ENCODE peak calls at places on chromosomes 6 and 20, in four cellular contexts. One of them, this sample, is unnamed.

GRCh38 chr6:38508286-38508685 is 131.4 kb downstream of the BTBD9 start:
- DNase-seq in heart right ventricle: no peak
- DNase-seq in upper lobe of right lung: no peak
- DNase-seq in mesendoderm: no peak
- DNase-seq in this sample: no peak

GRCh38 chr6:75543311-75543710 is 49.7 kb upstream of the FILIP1 start:
- DNase-seq in mesendoderm: no peak
- DNase-seq in heart right ventricle: no peak
- DNase-seq in upper lobe of right lung: no peak
- DNase-seq in this sample: no peak

GRCh38 chr6:33428891-33429744 is 9.3 kb downstream of the SYNGAP1 start:
- DNase-seq in heart right ventricle: no peak
- DNase-seq in upper lobe of right lung: no peak
- DNase-seq in mesendoderm: no peak
- DNase-seq in this sample: peak; percentile 33

GRCh38 chr6:110534731-110535164 is 58.3 kb upstream of the SLC22A16 start:
- DNase-seq in heart right ventricle: no peak
- DNase-seq in mesendoderm: no peak
- DNase-seq in upper lobe of right lung: no peak
- DNase-seq in this sample: no peak

GRCh38 chr6:76221525-76221924 is 149.1 kb upstream of the IMPG1 start:
- DNase-seq in upper lobe of right lung: no peak
- DNase-seq in heart right ventricle: no peak
- DNase-seq in mesendoderm: no peak
- DNase-seq in this sample: no peak

GRCh38 chr6:135062735-135063134 is 8.1 kb upstream of the HBS1L start:
- DNase-seq in heart right ventricle: no peak
- DNase-seq in mesendoderm: peak; percentile 23
- DNase-seq in upper lobe of right lung: no peak
- DNase-seq in this sample: no peak

GRCh38 chr6:73340048-73340447 is 14.0 kb downstream of the DPPA5 start:
- DNase-seq in mesendoderm: no peak
- DNase-seq in upper lobe of right lung: no peak
- DNase-seq in heart right ventricle: no peak
- DNase-seq in this sample: no peak

GRCh38 chr6:64696053-64696452 is 1011.0 kb downstream of the EYS start:
- DNase-seq in heart right ventricle: no peak
- DNase-seq in mesendoderm: no peak
- DNase-seq in upper lobe of right lung: no peak
- DNase-seq in this sample: no peak

GRCh38 chr6:9272671-9273070 is 837.3 kb upstream of the SLC35B3 start:
- DNase-seq in upper lobe of right lung: no peak
- DNase-seq in heart right ventricle: no peak
- DNase-seq in mesendoderm: no peak
- DNase-seq in this sample: no peak

GRCh38 chr6:7204726-7205125 is 97.0 kb downstream of the RREB1 start:
- DNase-seq in mesendoderm: no peak
- DNase-seq in heart right ventricle: no peak
- DNase-seq in upper lobe of right lung: no peak
- DNase-seq in this sample: no peak

GRCh38 chr6:131823276-131823902 is 15.6 kb downstream of the ENPP1 start:
- DNase-seq in mesendoderm: no peak
- DNase-seq in heart right ventricle: no peak
- DNase-seq in upper lobe of right lung: no peak
- DNase-seq in this sample: no peak

GRCh38 chr6:1702580-1703051 is 92.9 kb downstream of the FOXC1 start:
- DNase-seq in heart right ventricle: no peak
- DNase-seq in upper lobe of right lung: no peak
- DNase-seq in mesendoderm: no peak
- DNase-seq in this sample: no peak

GRCh38 chr20:62576815-62577214 is 65.5 kb upstream of the SLCO4A1 start:
- DNase-seq in mesendoderm: peak; percentile 33
- DNase-seq in upper lobe of right lung: no peak
- DNase-seq in heart right ventricle: no peak
- DNase-seq in this sample: no peak

GRCh38 chr6:144919573-144919972 is 634.4 kb downstream of the UTRN start:
- DNase-seq in heart right ventricle: no peak
- DNase-seq in mesendoderm: no peak
- DNase-seq in upper lobe of right lung: no peak
- DNase-seq in this sample: no peak

GRCh38 chr20:48193626-48194025 is 408.3 kb upstream of the SULF2 start:
- DNase-seq in upper lobe of right lung: no peak
- DNase-seq in heart right ventricle: no peak
- DNase-seq in mesendoderm: no peak
- DNase-seq in this sample: no peak

GRCh38 chr20:18314786-18315406 is 26.6 kb downstream of the ZNF133 start:
- DNase-seq in heart right ventricle: no peak
- DNase-seq in upper lobe of right lung: no peak
- DNase-seq in mesendoderm: no peak
- DNase-seq in this sample: no peak

GRCh38 chr6:34143884-34144580 is 1.9 kb downstream of the GRM4 start:
- DNase-seq in mesendoderm: peak; percentile 92
- DNase-seq in upper lobe of right lung: peak; percentile 62
- DNase-seq in heart right ventricle: no peak
- DNase-seq in this sample: peak; percentile 75

GRCh38 chr20:6685181-6685582 is 82.3 kb upstream of the BMP2 start:
- DNase-seq in mesendoderm: no peak
- DNase-seq in heart right ventricle: no peak
- DNase-seq in upper lobe of right lung: no peak
- DNase-seq in this sample: no peak

GRCh38 chr6:118680452-118681095 is 29.2 kb upstream of the CEP85L start:
- DNase-seq in mesendoderm: no peak
- DNase-seq in upper lobe of right lung: no peak
- DNase-seq in heart right ventricle: no peak
- DNase-seq in this sample: no peak

GRCh38 chr20:57934913-57935312 is 225.1 kb upstream of the PMEPA1 start:
- DNase-seq in mesendoderm: no peak
- DNase-seq in upper lobe of right lung: no peak
- DNase-seq in heart right ventricle: no peak
- DNase-seq in this sample: no peak

GRCh38 chr6:40312213-40313015 is 274.8 kb downstream of the LRFN2 start:
- DNase-seq in heart right ventricle: no peak
- DNase-seq in mesendoderm: no peak
- DNase-seq in upper lobe of right lung: no peak
- DNase-seq in this sample: no peak

GRCh38 chr20:18615020-18615652 is 27.3 kb downstream of the DTD1 start:
- DNase-seq in upper lobe of right lung: no peak
- DNase-seq in heart right ventricle: no peak
- DNase-seq in mesendoderm: no peak
- DNase-seq in this sample: no peak

GRCh38 chr20:3560578-3560977 is 89.8 kb downstream of the ATRN start:
- DNase-seq in heart right ventricle: no peak
- DNase-seq in mesendoderm: no peak
- DNase-seq in upper lobe of right lung: no peak
- DNase-seq in this sample: no peak

GRCh38 chr20:45306431-45306982 is at the start of gene RBPJL:
- DNase-seq in upper lobe of right lung: no peak
- DNase-seq in mesendoderm: peak; percentile 35
- DNase-seq in heart right ventricle: no peak
- DNase-seq in this sample: no peak

GRCh38 chr6:75431379-75431778 is 62.2 kb downstream of the FILIP1 start:
- DNase-seq in heart right ventricle: peak; percentile 23
- DNase-seq in mesendoderm: no peak
- DNase-seq in upper lobe of right lung: no peak
- DNase-seq in this sample: no peak

GRCh38 chr20:29302979-29303644 is 1954.4 kb upstream of the DEFB115 start:
- DNase-seq in upper lobe of right lung: no peak
- DNase-seq in mesendoderm: no peak
- DNase-seq in heart right ventricle: no peak
- DNase-seq in this sample: no peak

GRCh38 chr6:122033564-122034181 is 365.8 kb upstream of the HSF2 start:
- DNase-seq in heart right ventricle: no peak
- DNase-seq in mesendoderm: peak; percentile 93
- DNase-seq in upper lobe of right lung: no peak
- DNase-seq in this sample: no peak

GRCh38 chr6:43096451-43097097 is 20.5 kb downstream of the PTK7 start:
- DNase-seq in heart right ventricle: no peak
- DNase-seq in mesendoderm: peak; percentile 79
- DNase-seq in upper lobe of right lung: peak; percentile 79
- DNase-seq in this sample: peak; percentile 88

GRCh38 chr6:39231844-39232243 is 2.6 kb upstream of the KCNK5 start:
- DNase-seq in heart right ventricle: no peak
- DNase-seq in upper lobe of right lung: no peak
- DNase-seq in mesendoderm: peak; percentile 61
- DNase-seq in this sample: no peak

GRCh38 chr20:14341782-14342181 is 4.4 kb upstream of the FLRT3 start:
- DNase-seq in mesendoderm: no peak
- DNase-seq in upper lobe of right lung: no peak
- DNase-seq in heart right ventricle: no peak
- DNase-seq in this sample: no peak

GRCh38 chr20:39222102-39222501 is 260.0 kb downstream of the DHX35 start:
- DNase-seq in mesendoderm: no peak
- DNase-seq in upper lobe of right lung: no peak
- DNase-seq in heart right ventricle: no peak
- DNase-seq in this sample: no peak

GRCh38 chr20:5688431-5688972 is 61.7 kb upstream of the SHLD1 start:
- DNase-seq in upper lobe of right lung: peak; percentile 86
- DNase-seq in heart right ventricle: peak; percentile 34
- DNase-seq in mesendoderm: no peak
- DNase-seq in this sample: peak; percentile 79

GRCh38 chr6:17417817-17418216 is 24.4 kb downstream of the CAP2 start:
- DNase-seq in heart right ventricle: no peak
- DNase-seq in mesendoderm: peak; percentile 100
- DNase-seq in upper lobe of right lung: no peak
- DNase-seq in this sample: no peak

GRCh38 chr6:167906899-167907298 is 80.2 kb downstream of the AFDN start:
- DNase-seq in upper lobe of right lung: peak; percentile 65
- DNase-seq in mesendoderm: peak; percentile 26
- DNase-seq in heart right ventricle: peak; percentile 44
- DNase-seq in this sample: peak; percentile 74

GRCh38 chr6:401994-402640 is 10.6 kb downstream of the IRF4 start:
- DNase-seq in upper lobe of right lung: no peak
- DNase-seq in heart right ventricle: no peak
- DNase-seq in mesendoderm: no peak
- DNase-seq in this sample: peak; percentile 52

GRCh38 chr6:403659-404655 is 12.4 kb downstream of the IRF4 start:
- DNase-seq in heart right ventricle: no peak
- DNase-seq in upper lobe of right lung: no peak
- DNase-seq in mesendoderm: no peak
- DNase-seq in this sample: no peak

GRCh38 chr6:402901-403658 is 11.5 kb downstream of the IRF4 start:
- DNase-seq in mesendoderm: no peak
- DNase-seq in upper lobe of right lung: no peak
- DNase-seq in heart right ventricle: no peak
- DNase-seq in this sample: no peak

GRCh38 chr6:408148-408547 is 16.6 kb downstream of the IRF4 start:
- DNase-seq in heart right ventricle: no peak
- DNase-seq in mesendoderm: no peak
- DNase-seq in upper lobe of right lung: no peak
- DNase-seq in this sample: no peak

DNA sequence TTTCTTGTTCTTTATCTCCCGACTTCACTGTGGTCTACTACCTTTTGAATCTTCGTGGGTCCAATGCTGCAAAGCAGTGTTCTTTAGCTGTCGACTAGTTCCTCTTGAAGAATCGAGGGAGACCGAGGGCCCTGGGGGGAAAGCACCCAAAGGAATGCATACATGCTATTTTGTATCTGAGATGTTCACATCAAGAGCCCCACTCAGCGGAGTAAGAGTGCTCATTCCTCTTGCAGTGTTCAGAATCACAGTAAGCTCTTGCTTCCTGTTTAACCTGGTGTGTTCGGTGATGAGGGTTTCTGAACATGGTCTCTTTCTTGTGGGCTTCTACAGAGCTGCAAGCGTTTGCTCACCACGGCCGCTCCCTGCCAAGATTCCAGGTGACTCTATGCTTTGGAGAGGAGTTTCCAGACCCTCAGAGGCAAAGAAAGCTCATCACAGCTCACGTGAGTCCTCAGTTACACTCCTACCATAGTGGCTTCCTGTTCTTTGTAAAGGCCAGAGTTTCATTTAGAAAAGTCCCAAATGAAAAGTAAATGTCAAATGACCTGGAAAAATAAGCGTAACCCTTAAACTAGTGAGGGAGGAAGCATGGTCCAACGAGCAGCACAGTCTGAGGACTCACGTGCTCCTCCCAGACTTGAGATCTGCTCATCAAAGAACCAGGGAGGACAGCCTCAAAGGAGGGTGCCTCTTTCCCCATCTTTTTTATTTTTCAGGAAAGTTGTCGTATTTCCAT is 13.3 kb downstream of the IRF4 start:
- DNase-seq in upper lobe of right lung: no peak
- DNase-seq in mesendoderm: no peak
- DNase-seq in heart right ventricle: no peak
- DNase-seq in this sample: no peak
- H3K27ac ChIP-seq in upper lobe of right lung: no peak overlapping the region
- H3K27ac ChIP-seq in mesendoderm: no peak overlapping the region
- H3K27ac ChIP-seq in heart right ventricle: no peak overlapping the region
- H3K27ac ChIP-seq in this sample: no peak overlapping the region

GRCh38 chr20:31707994-31708744 is 14.5 kb downstream of the BCL2L1 start:
- DNase-seq in heart right ventricle: peak; percentile 42
- DNase-seq in upper lobe of right lung: peak; percentile 67
- DNase-seq in mesendoderm: no peak
- DNase-seq in this sample: no peak

GRCh38 chr20:31710423-31711250 is 12.0 kb downstream of the BCL2L1 start:
- DNase-seq in heart right ventricle: peak; percentile 70
- DNase-seq in mesendoderm: no peak
- DNase-seq in upper lobe of right lung: peak; percentile 73
- DNase-seq in this sample: no peak

GRCh38 chr20:31711416-31712111 is 11.1 kb downstream of the BCL2L1 start:
- DNase-seq in mesendoderm: peak; percentile 38
- DNase-seq in heart right ventricle: no peak
- DNase-seq in upper lobe of right lung: no peak
- DNase-seq in this sample: no peak

GRCh38 chr20:31708839-31709534 is 13.7 kb downstream of the BCL2L1 start:
- DNase-seq in upper lobe of right lung: no peak
- DNase-seq in mesendoderm: no peak
- DNase-seq in heart right ventricle: no peak
- DNase-seq in this sample: no peak

GRCh38 chr20:31709939-31710338 is 12.7 kb downstream of the BCL2L1 start:
- DNase-seq in heart right ventricle: no peak
- DNase-seq in upper lobe of right lung: no peak
- DNase-seq in mesendoderm: no peak
- DNase-seq in this sample: no peak
- H3K27ac ChIP-seq in heart right ventricle: peak overlapping the region; percentile 94
- H3K27ac ChIP-seq in upper lobe of right lung: peak overlapping the region; percentile 95
- H3K27ac ChIP-seq in mesendoderm: no peak overlapping the region
- H3K27ac ChIP-seq in this sample: peak overlapping the region; percentile 91

GRCh38 chr6:107416179-107416578 is 43.2 kb downstream of the PDSS2 start:
- DNase-seq in heart right ventricle: no peak
- DNase-seq in upper lobe of right lung: no peak
- DNase-seq in mesendoderm: no peak
- DNase-seq in this sample: no peak
- H3K27ac ChIP-seq in heart right ventricle: no peak overlapping the region
- H3K27ac ChIP-seq in upper lobe of right lung: no peak overlapping the region
- H3K27ac ChIP-seq in mesendoderm: no peak overlapping the region
- H3K27ac ChIP-seq in this sample: no peak overlapping the region

DNA sequence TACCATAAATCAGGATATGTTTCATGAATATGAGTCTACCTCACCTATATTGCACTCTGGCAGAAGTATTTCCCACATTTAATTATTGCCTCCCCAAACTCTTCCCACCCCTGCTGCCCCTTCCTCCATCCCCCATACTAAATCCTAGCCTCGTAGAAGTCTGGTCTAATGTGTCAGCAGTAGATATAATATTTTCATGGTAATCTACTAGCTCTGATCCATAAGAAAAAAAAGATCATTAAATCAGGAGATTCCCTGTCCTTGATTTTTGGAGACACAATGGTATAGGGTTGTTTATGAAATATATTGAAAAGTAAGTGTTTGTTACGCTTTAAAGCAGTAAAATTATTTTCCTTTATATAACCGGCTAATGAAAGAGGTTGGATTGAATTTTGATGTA is 6.4 kb downstream of the EDN1 start:
- DNase-seq in upper lobe of right lung: no peak
- DNase-seq in heart right ventricle: no peak
- DNase-seq in mesendoderm: no peak
- DNase-seq in this sample: no peak
- H3K27ac ChIP-seq in upper lobe of right lung: no peak overlapping the region
- H3K27ac ChIP-seq in heart right ventricle: no peak overlapping the region
- H3K27ac ChIP-seq in mesendoderm: no peak overlapping the region
- H3K27ac ChIP-seq in this sample: peak overlapping the region; percentile 51

This sample was measured in kidney.